ENCODE peak calls at places on chromosomes 12 and 14, in nine cellular contexts. O, C, G, H, X, E, U, S and W are unnamed samples.

GRCh38 chr12:14775652-14776020 is 27.6 kb downstream of the WBP11 start:
- DNase-seq in O (no peak), C (peak), G (no peak), H (no peak), X (no peak), E (no peak), U (no peak), S (no peak), W (no peak)

GRCh38 chr12:38878986-38879385 is 26.4 kb downstream of the CPNE8 start:
- DNase-seq in O (no peak), C (no peak), G (no peak), H (no peak), X (no peak), E (no peak), U (no peak), S (no peak), W (no peak)

GRCh38 chr12:89351489-89352241 is 636 bp downstream of the DUSP6 start:
- DNase-seq in O (no peak), C (peak), G (peak), H (peak), X (no peak), E (no peak), U (peak), S (peak), W (no peak)

GRCh38 chr12:70094467-70094866 is 148.8 kb upstream of the CNOT2 start:
- DNase-seq in O (no peak), C (no peak), G (no peak), H (no peak), X (no peak), E (no peak), U (no peak), S (no peak), W (no peak)

GRCh38 chr14:54902521-54903420 is at the start of gene GCH1:
- DNase-seq in O (peak), C (peak), G (peak), H (peak), X (peak), E (peak), U (peak), S (peak), W (peak)

GRCh38 chr14:61468063-61468825 is 146.9 kb downstream of the PRKCH start:
- DNase-seq in O (no peak), C (no peak), G (no peak), H (no peak), X (no peak), E (no peak), U (no peak), S (no peak), W (no peak)

GRCh38 chr12:102023343-102023930 is 38.4 kb downstream of the WASHC3 start:
- DNase-seq in O (no peak), C (peak), G (no peak), H (no peak), X (peak), E (no peak), U (no peak), S (no peak), W (peak)

GRCh38 chr12:48247181-48247966 is 44.3 kb upstream of the OR10AD1 start:
- DNase-seq in O (no peak), C (peak), G (no peak), H (no peak), X (no peak), E (no peak), U (no peak), S (peak), W (no peak)

GRCh38 chr12:25366159-25366558 is 115.4 kb upstream of the KRAS start:
- DNase-seq in O (no peak), C (no peak), G (no peak), H (no peak), X (no peak), E (no peak), U (no peak), S (no peak), W (no peak)

GRCh38 chr12:52691076-52691764 is 11.0 kb upstream of the KRT1 start:
- DNase-seq in O (no peak), C (peak), G (peak), H (no peak), X (no peak), E (no peak), U (no peak), S (peak), W (no peak)

GRCh38 chr14:100092832-100093231 is 27.6 kb downstream of the EVL start:
- DNase-seq in O (no peak), C (no peak), G (no peak), H (no peak), X (no peak), E (no peak), U (no peak), S (no peak), W (peak)

GRCh38 chr14:94115068-94115591 is 4.6 kb downstream of the IFI27 start:
- DNase-seq in O (no peak), C (peak), G (no peak), H (no peak), X (no peak), E (no peak), U (no peak), S (no peak), W (no peak)

GRCh38 chr12:46963977-46964376 is 115.4 kb upstream of the PCED1B start:
- DNase-seq in O (peak), C (peak), G (no peak), H (peak), X (no peak), E (no peak), U (no peak), S (no peak), W (peak)

GRCh38 chr12:1201886-1202285 is 210.9 kb downstream of the ERC1 start:
- DNase-seq in O (peak), C (no peak), G (no peak), H (no peak), X (no peak), E (no peak), U (no peak), S (no peak), W (peak)
- H3K27ac ChIP-seq in O (peak), C (no peak), G (no peak), H (no peak), X (no peak), E (no peak), U (no peak), S (no peak), W (peak)

GRCh38 chr14:103057372-103058208 is at the start of gene CDC42BPB:
- DNase-seq in O (peak), C (peak), G (peak), H (peak), X (peak), E (peak), U (peak), S (peak), W (peak)

GRCh38 chr14:103057028-103057371 is 349 bp downstream of the CDC42BPB start:
- DNase-seq in O (peak), C (no peak), G (no peak), H (no peak), X (peak), E (peak), U (no peak), S (peak), W (no peak)

GRCh38 chr14:103056322-103057027 is 874 bp downstream of the CDC42BPB start:
- DNase-seq in O (peak), C (peak), G (peak), H (peak), X (peak), E (peak), U (peak), S (peak), W (peak)

GRCh38 chr14:103059556-103059955 is 2.2 kb upstream of the CDC42BPB start:
- DNase-seq in O (no peak), C (no peak), G (no peak), H (no peak), X (no peak), E (no peak), U (no peak), S (peak), W (no peak)

GRCh38 chr14:103058209-103059055 is 1.1 kb upstream of the CDC42BPB start:
- DNase-seq in O (peak), C (peak), G (no peak), H (no peak), X (peak), E (no peak), U (no peak), S (peak), W (no peak)
- H3K27ac ChIP-seq in O (no peak), C (peak), G (peak), H (peak), X (peak), E (no peak), U (peak), S (peak), W (peak)

GRCh38 chr14:95886366-95886765 is 9.7 kb downstream of the TUNAR start:
- DNase-seq in O (no peak), C (no peak), G (no peak), H (no peak), X (no peak), E (no peak), U (no peak), S (no peak), W (no peak)
- H3K27ac ChIP-seq in O (no peak), C (no peak), G (no peak), H (no peak), X (no peak), E (no peak), U (no peak), S (no peak), W (no peak)

GRCh38 chr12:31895449-31896150 is 63.6 kb upstream of the RESF1 start:
- DNase-seq in O (no peak), C (no peak), G (no peak), H (no peak), X (peak), E (no peak), U (no peak), S (no peak), W (no peak)
- H3K27ac ChIP-seq in O (no peak), C (no peak), G (no peak), H (no peak), X (peak), E (no peak), U (no peak), S (no peak), W (no peak)

GRCh38 chr12:3698218-3698974 is 54.5 kb downstream of the CRACR2A start:
- DNase-seq in O (peak), C (peak), G (no peak), H (no peak), X (no peak), E (peak), U (no peak), S (no peak), W (peak)
- H3K27ac ChIP-seq in O (no peak), C (peak), G (peak), H (no peak), X (no peak), E (peak), U (no peak), S (no peak), W (peak)

GRCh38 chr12:9669019-9669326 is 540 bp upstream of the CLEC2D start:
- DNase-seq in O (no peak), C (no peak), G (no peak), H (no peak), X (no peak), E (no peak), U (no peak), S (no peak), W (no peak)

GRCh38 chr12:9674226-9674590 is 4.7 kb downstream of the CLEC2D start:
- DNase-seq in O (no peak), C (no peak), G (no peak), H (no peak), X (no peak), E (no peak), U (no peak), S (no peak), W (no peak)

GRCh38 chr12:9669534-9669933 is at the start of gene CLEC2D:
- DNase-seq in O (no peak), C (no peak), G (no peak), H (no peak), X (no peak), E (no peak), U (no peak), S (no peak), W (no peak)

GRCh38 chr12:9668141-9669018 is 1.1 kb upstream of the CLEC2D start:
- DNase-seq in O (no peak), C (peak), G (no peak), H (no peak), X (no peak), E (no peak), U (no peak), S (no peak), W (no peak)

GRCh38 chr12:9673404-9674225 is 4.1 kb downstream of the CLEC2D start:
- DNase-seq in O (peak), C (peak), G (peak), H (peak), X (peak), E (peak), U (peak), S (peak), W (peak)
- H3K27ac ChIP-seq in O (peak), C (peak), G (no peak), H (no peak), X (no peak), E (no peak), U (no peak), S (no peak), W (peak)

GRCh38 chr14:49982522-49982951 is 89.7 kb downstream of the ARF6 start:
- DNase-seq in O (no peak), C (peak), G (peak), H (no peak), X (no peak), E (no peak), U (no peak), S (no peak), W (no peak)
- H3K27ac ChIP-seq in O (no peak), C (peak), G (no peak), H (peak), X (no peak), E (no peak), U (no peak), S (peak), W (no peak)

DNA sequence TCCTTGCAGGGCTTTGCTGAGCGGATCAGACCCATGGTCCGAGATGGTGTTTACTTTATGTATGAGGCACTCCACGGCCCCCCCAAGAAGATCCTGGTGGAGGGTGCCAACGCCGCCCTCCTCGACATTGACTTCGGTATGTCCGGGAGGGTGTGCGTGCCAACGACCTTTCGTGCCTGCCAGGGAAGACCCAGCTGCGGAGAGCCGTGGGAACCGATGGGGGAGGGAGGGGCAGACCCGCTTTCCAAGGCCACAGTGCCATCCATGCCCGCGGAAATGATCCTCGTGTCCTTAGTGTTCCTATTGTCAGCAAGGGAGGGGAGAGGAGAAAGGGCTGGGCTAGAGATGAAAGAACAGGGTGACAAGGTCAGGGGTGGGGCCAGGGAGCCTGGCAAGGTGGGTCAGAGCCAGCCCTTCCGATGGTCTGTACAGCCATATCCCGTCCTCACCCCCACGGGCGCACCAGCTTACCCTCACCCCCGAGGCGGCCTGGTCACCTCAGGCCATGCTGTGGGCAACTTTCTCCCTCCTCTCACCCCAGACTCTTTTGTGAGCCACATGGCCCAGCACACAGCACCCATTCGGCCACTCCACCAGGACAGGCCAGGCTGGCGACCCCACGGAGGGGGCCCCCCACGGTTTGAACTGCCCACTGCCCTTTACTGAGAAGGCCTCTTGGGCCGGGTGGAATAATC is 11.7 kb upstream of the SIVA1 start:
- DNase-seq in O (no peak), C (no peak), G (no peak), H (no peak), X (no peak), E (no peak), U (no peak), S (peak), W (no peak)
- H3K27ac ChIP-seq in O (no peak), C (no peak), G (peak), H (no peak), X (no peak), E (no peak), U (no peak), S (no peak), W (no peak)

DNA sequence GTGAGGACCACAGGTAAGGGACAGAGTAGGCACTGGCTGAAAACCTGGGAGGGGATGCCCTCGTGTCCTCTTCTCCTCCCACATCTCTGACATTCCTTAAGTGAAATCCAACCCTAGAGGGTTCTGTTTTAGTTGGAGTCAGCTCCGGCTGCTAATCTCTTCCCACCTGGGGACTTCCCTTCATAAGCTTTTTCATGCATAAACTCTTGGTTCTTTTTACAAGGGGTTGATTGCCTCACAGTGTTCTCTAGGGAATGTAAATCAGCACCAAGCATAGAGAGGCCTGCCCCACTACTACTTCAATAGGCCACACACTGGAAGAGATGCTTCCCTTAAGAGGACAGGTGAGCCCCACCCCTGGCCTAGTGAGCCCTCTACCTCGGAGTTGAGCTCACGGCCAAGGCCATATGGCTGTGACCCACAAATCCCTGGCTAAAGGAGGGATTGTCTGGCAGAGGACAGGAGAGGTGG is 3.2 kb upstream of the SYNDIG1L start:
- DNase-seq in O (no peak), C (no peak), G (no peak), H (no peak), X (peak), E (no peak), U (no peak), S (no peak), W (no peak)
- H3K27ac ChIP-seq in O (no peak), C (no peak), G (no peak), H (no peak), X (no peak), E (no peak), U (no peak), S (no peak), W (no peak)

GRCh38 chr14:23153891-23154796 is 29.3 kb downstream of the SLC7A8 start:
- DNase-seq in O (peak), C (peak), G (peak), H (peak), X (peak), E (no peak), U (peak), S (peak), W (peak)
- H3K27ac ChIP-seq in O (peak), C (peak), G (peak), H (peak), X (no peak), E (no peak), U (peak), S (peak), W (peak)